ENCODE peak calls at places on chromosome 21, in seven cellular contexts. One of them, this sample, is unnamed.

GRCh38 chr21:15134711-15135110 is 69.9 kb upstream of the NRIP1 start:
- DNase-seq in fibroblast of lung: no peak
- DNase-seq in neural progenitor cell: no peak
- DNase-seq in GM23248: no peak
- DNase-seq in neuronal stem cell: no peak
- DNase-seq in mammary epithelial cell: peak; percentile 26
- DNase-seq in DND-41: no peak
- DNase-seq in this sample: no peak

GRCh38 chr21:33761104-33762036 is 119.1 kb downstream of the ITSN1 start:
- DNase-seq in fibroblast of lung: peak; percentile 97
- DNase-seq in neural progenitor cell: no peak
- DNase-seq in GM23248: peak; percentile 97
- DNase-seq in neuronal stem cell: no peak
- DNase-seq in mammary epithelial cell: peak; percentile 81
- DNase-seq in DND-41: no peak
- DNase-seq in this sample: peak; percentile 93

GRCh38 chr21:25836396-25836795 is 101.6 kb downstream of the GABPA start:
- DNase-seq in fibroblast of lung: peak; percentile 38
- DNase-seq in neural progenitor cell: no peak
- DNase-seq in GM23248: no peak
- DNase-seq in neuronal stem cell: no peak
- DNase-seq in mammary epithelial cell: peak; percentile 69
- DNase-seq in DND-41: no peak
- DNase-seq in this sample: no peak

GRCh38 chr21:22791986-22792560 is 1793.9 kb downstream of the NCAM2 start:
- DNase-seq in fibroblast of lung: peak; percentile 65
- DNase-seq in neural progenitor cell: peak; percentile 72
- DNase-seq in GM23248: peak; percentile 70
- DNase-seq in neuronal stem cell: peak; percentile 39
- DNase-seq in mammary epithelial cell: no peak
- DNase-seq in DND-41: peak; percentile 37
- DNase-seq in this sample: peak; percentile 77

GRCh38 chr21:20486303-20486702 is 511.9 kb upstream of the NCAM2 start:
- DNase-seq in fibroblast of lung: no peak
- DNase-seq in neural progenitor cell: no peak
- DNase-seq in GM23248: no peak
- DNase-seq in neuronal stem cell: no peak
- DNase-seq in mammary epithelial cell: no peak
- DNase-seq in DND-41: no peak
- DNase-seq in this sample: no peak

GRCh38 chr21:20739421-20739820 is 258.8 kb upstream of the NCAM2 start:
- DNase-seq in fibroblast of lung: no peak
- DNase-seq in neural progenitor cell: peak; percentile 7
- DNase-seq in GM23248: no peak
- DNase-seq in neuronal stem cell: no peak
- DNase-seq in mammary epithelial cell: no peak
- DNase-seq in DND-41: peak; percentile 5
- DNase-seq in this sample: peak; percentile 25

GRCh38 chr21:17783816-17784598 is 35.1 kb downstream of the C21orf91 start:
- DNase-seq in fibroblast of lung: no peak
- DNase-seq in neural progenitor cell: no peak
- DNase-seq in GM23248: no peak
- DNase-seq in neuronal stem cell: no peak
- DNase-seq in mammary epithelial cell: no peak
- DNase-seq in DND-41: no peak
- DNase-seq in this sample: no peak

GRCh38 chr21:38590449-38590848 is 92.2 kb upstream of the ERG start:
- DNase-seq in fibroblast of lung: no peak
- DNase-seq in neural progenitor cell: no peak
- DNase-seq in GM23248: no peak
- DNase-seq in neuronal stem cell: no peak
- DNase-seq in mammary epithelial cell: no peak
- DNase-seq in DND-41: no peak
- DNase-seq in this sample: no peak

GRCh38 chr21:33684923-33685560 is 42.7 kb downstream of the ITSN1 start:
- DNase-seq in fibroblast of lung: no peak
- DNase-seq in neural progenitor cell: no peak
- DNase-seq in GM23248: no peak
- DNase-seq in neuronal stem cell: no peak
- DNase-seq in mammary epithelial cell: no peak
- DNase-seq in DND-41: no peak
- DNase-seq in this sample: no peak

GRCh38 chr21:27365394-27365793 is 398.5 kb upstream of the ADAMTS5 start:
- DNase-seq in fibroblast of lung: no peak
- DNase-seq in neural progenitor cell: no peak
- DNase-seq in GM23248: peak; percentile 24
- DNase-seq in neuronal stem cell: no peak
- DNase-seq in mammary epithelial cell: peak; percentile 30
- DNase-seq in DND-41: no peak
- DNase-seq in this sample: peak; percentile 38

GRCh38 chr21:30831194-30831765 is 1.7 kb upstream of the KRTAP7-1 start:
- DNase-seq in fibroblast of lung: no peak
- DNase-seq in neural progenitor cell: peak; percentile 59
- DNase-seq in GM23248: peak; percentile 0
- DNase-seq in neuronal stem cell: peak; percentile 8
- DNase-seq in mammary epithelial cell: peak; percentile 30
- DNase-seq in DND-41: peak; percentile 40
- DNase-seq in this sample: peak; percentile 76

GRCh38 chr21:38434913-38435533 is 63.3 kb downstream of the ERG start:
- DNase-seq in fibroblast of lung: peak; percentile 32
- DNase-seq in neural progenitor cell: no peak
- DNase-seq in GM23248: peak; percentile 83
- DNase-seq in neuronal stem cell: no peak
- DNase-seq in mammary epithelial cell: peak; percentile 75
- DNase-seq in DND-41: no peak
- DNase-seq in this sample: peak; percentile 25

GRCh38 chr21:33987461-33987860 is 71.9 kb upstream of the ATP5PO start:
- DNase-seq in fibroblast of lung: no peak
- DNase-seq in neural progenitor cell: no peak
- DNase-seq in GM23248: no peak
- DNase-seq in neuronal stem cell: no peak
- DNase-seq in mammary epithelial cell: no peak
- DNase-seq in DND-41: no peak
- DNase-seq in this sample: no peak

GRCh38 chr21:33666153-33666552 is 23.9 kb downstream of the ITSN1 start:
- DNase-seq in fibroblast of lung: peak; percentile 42
- DNase-seq in neural progenitor cell: no peak
- DNase-seq in GM23248: peak; percentile 55
- DNase-seq in neuronal stem cell: no peak
- DNase-seq in mammary epithelial cell: no peak
- DNase-seq in DND-41: no peak
- DNase-seq in this sample: no peak

GRCh38 chr21:18493420-18493819 is 89.8 kb upstream of the TMPRSS15 start:
- DNase-seq in fibroblast of lung: peak; percentile 28
- DNase-seq in neural progenitor cell: no peak
- DNase-seq in GM23248: peak; percentile 3
- DNase-seq in neuronal stem cell: no peak
- DNase-seq in mammary epithelial cell: peak; percentile 1
- DNase-seq in DND-41: no peak
- DNase-seq in this sample: peak; percentile 56

GRCh38 chr21:39386194-39386593 is 37.3 kb upstream of the HMGN1 start:
- DNase-seq in fibroblast of lung: peak; percentile 17
- DNase-seq in neural progenitor cell: no peak
- DNase-seq in GM23248: no peak
- DNase-seq in neuronal stem cell: no peak
- DNase-seq in mammary epithelial cell: no peak
- DNase-seq in DND-41: no peak
- DNase-seq in this sample: no peak

GRCh38 chr21:26368591-26368990 is 198.0 kb upstream of the APP start:
- DNase-seq in fibroblast of lung: no peak
- DNase-seq in neural progenitor cell: peak; percentile 5
- DNase-seq in GM23248: no peak
- DNase-seq in neuronal stem cell: no peak
- DNase-seq in mammary epithelial cell: no peak
- DNase-seq in DND-41: no peak
- DNase-seq in this sample: no peak

GRCh38 chr21:38819719-38820147 is 14.0 kb downstream of the ETS2 start:
- DNase-seq in fibroblast of lung: peak; percentile 56
- DNase-seq in neural progenitor cell: no peak
- DNase-seq in GM23248: peak; percentile 68
- DNase-seq in neuronal stem cell: no peak
- DNase-seq in mammary epithelial cell: peak; percentile 72
- DNase-seq in DND-41: no peak
- DNase-seq in this sample: peak; percentile 95

GRCh38 chr21:27339902-27340301 is 373.0 kb upstream of the ADAMTS5 start:
- DNase-seq in fibroblast of lung: peak; percentile 94
- DNase-seq in neural progenitor cell: no peak
- DNase-seq in GM23248: no peak
- DNase-seq in neuronal stem cell: no peak
- DNase-seq in mammary epithelial cell: no peak
- DNase-seq in DND-41: no peak
- DNase-seq in this sample: no peak

GRCh38 chr21:40053007-40053406 is 185.8 kb downstream of the PCP4 start:
- DNase-seq in fibroblast of lung: no peak
- DNase-seq in neural progenitor cell: no peak
- DNase-seq in GM23248: no peak
- DNase-seq in neuronal stem cell: no peak
- DNase-seq in mammary epithelial cell: no peak
- DNase-seq in DND-41: no peak
- DNase-seq in this sample: no peak

GRCh38 chr21:34022557-34023335 is 50.6 kb upstream of the MRPS6 start:
- DNase-seq in fibroblast of lung: no peak
- DNase-seq in neural progenitor cell: peak; percentile 22
- DNase-seq in GM23248: peak; percentile 69
- DNase-seq in neuronal stem cell: no peak
- DNase-seq in mammary epithelial cell: no peak
- DNase-seq in DND-41: peak; percentile 69
- DNase-seq in this sample: peak; percentile 25

GRCh38 chr21:38821959-38822682 is 16.4 kb downstream of the ETS2 start:
- DNase-seq in fibroblast of lung: no peak
- DNase-seq in neural progenitor cell: no peak
- DNase-seq in GM23248: no peak
- DNase-seq in neuronal stem cell: no peak
- DNase-seq in mammary epithelial cell: no peak
- DNase-seq in DND-41: no peak
- DNase-seq in this sample: no peak

GRCh38 chr21:26877015-26877414 is 31.8 kb upstream of the ADAMTS1 start:
- DNase-seq in fibroblast of lung: no peak
- DNase-seq in neural progenitor cell: no peak
- DNase-seq in GM23248: no peak
- DNase-seq in neuronal stem cell: no peak
- DNase-seq in mammary epithelial cell: no peak
- DNase-seq in DND-41: no peak
- DNase-seq in this sample: no peak

DNA sequence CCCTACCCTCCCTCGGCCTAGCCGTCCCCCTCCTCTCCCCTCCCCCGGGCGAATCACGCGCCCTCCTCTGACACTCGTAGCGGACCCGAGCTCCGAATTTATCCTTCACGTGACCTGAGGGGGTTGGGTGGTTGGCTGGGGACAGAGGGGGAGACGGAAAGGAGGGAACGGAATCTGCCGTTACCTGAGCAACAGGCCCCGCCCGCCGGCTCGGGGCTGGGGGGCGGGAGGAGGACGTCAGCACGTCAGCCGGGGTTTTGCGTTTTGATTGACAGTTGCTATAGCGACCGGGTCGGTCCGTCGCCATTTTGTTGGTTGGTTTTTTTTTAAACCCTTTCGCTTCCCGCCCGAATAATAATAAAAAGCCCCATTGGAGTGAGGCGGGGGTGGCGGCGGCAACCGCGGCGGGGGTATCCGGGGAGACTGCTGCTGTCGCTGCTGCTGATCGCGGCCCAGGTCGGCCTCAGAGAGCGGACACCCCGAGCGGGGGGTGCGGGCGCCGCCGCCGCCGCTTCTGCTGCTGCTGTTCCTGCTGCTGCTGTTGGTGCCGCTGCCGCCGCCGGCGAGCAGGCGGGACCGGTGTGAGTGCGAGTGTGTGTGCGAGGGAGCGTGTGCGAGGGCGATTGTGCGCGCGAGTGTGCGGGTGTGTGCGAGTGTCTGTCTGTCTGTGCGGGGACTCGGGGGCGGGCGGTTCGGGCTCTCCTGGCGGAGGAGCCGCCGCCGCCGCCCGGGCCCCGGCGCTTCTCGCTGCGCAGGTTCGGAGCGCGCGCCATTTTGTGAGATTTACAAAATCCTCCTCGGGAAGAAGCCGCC is at the start of gene DYRK1A:
- DNase-seq in fibroblast of lung: peak; percentile 99
- DNase-seq in neural progenitor cell: peak; percentile 100
- DNase-seq in GM23248: peak; percentile 98
- DNase-seq in neuronal stem cell: peak; percentile 99
- DNase-seq in mammary epithelial cell: peak; percentile 99
- DNase-seq in DND-41: peak; percentile 99
- DNase-seq in this sample: peak; percentile 99
- H2AFZ ChIP-seq in fibroblast of lung: peak within 1 kb of the TSS; percentile 45
- H2AFZ ChIP-seq in neural progenitor cell: peak within 1 kb of the TSS; percentile 70
- H2AFZ ChIP-seq in GM23248: peak within 1 kb of the TSS; percentile 82
- H2AFZ ChIP-seq in neuronal stem cell: peak within 1 kb of the TSS; percentile 87
- H2AFZ ChIP-seq in mammary epithelial cell: peak within 1 kb of the TSS; percentile 80
- H2AFZ ChIP-seq in DND-41: peak within 1 kb of the TSS; percentile 85
- H2AFZ ChIP-seq in this sample: peak within 1 kb of the TSS; percentile 77

DNA sequence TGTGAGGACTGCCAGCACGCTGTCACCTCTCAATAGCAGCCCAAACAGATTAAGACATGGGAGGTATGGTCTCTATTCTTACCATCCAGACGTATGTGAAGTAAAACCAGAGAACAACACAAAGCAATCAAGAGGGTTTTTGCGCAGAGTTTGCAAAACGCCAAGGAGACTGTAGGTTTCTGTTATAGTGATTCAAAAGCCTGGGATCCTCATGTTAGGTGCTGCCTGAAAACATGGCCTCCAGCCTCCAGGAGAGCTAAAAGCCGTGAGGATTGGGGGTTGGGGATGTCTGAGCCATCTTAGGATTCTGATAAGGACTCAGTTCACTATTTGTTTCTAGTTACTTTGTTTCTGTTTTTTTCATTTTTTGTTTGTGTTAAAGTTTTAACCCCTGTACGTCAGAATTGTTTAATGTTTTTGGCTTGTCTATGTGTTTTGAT is 4.2 kb upstream of the CCT8 start:
- DNase-seq in fibroblast of lung: peak; percentile 58
- DNase-seq in neural progenitor cell: no peak
- DNase-seq in GM23248: no peak
- DNase-seq in neuronal stem cell: no peak
- DNase-seq in mammary epithelial cell: no peak
- DNase-seq in DND-41: no peak
- DNase-seq in this sample: peak; percentile 26
- H3K9ac ChIP-seq in fibroblast of lung: no peak overlapping the region
- H3K9ac ChIP-seq in neural progenitor cell: no peak overlapping the region
- H3K9ac ChIP-seq in GM23248: peak overlapping the region; percentile 46
- H3K9ac ChIP-seq in neuronal stem cell: no peak overlapping the region
- H3K9ac ChIP-seq in mammary epithelial cell: no peak overlapping the region
- H3K9ac ChIP-seq in DND-41: no peak overlapping the region
- H3K9ac ChIP-seq in this sample: peak overlapping the region; percentile 64

DNA sequence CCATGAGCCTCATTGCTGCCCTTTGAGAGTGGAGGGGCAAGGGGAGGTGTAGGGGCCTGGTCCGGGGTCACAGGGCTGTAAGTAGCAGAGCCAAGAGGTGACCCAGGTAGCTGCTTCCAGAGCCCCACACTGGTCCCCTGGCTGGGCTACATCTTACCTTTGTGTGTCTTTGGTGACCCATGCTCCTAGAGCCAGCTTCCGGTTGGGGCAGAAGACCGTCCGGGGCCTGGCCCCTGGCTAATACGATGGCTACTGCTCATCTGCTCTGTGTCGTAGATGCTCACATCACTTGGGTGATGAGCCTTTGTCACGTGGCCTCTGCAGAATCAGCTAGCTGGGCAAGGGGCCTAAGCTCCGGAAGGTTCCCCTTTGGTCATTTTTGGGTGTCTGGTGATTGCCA is 20.6 kb downstream of the ABCG1 start:
- DNase-seq in fibroblast of lung: no peak
- DNase-seq in neural progenitor cell: no peak
- DNase-seq in GM23248: no peak
- DNase-seq in neuronal stem cell: no peak
- DNase-seq in mammary epithelial cell: no peak
- DNase-seq in DND-41: no peak
- DNase-seq in this sample: no peak
- H3K4me1 ChIP-seq in fibroblast of lung: peaks cover 3% of the 10 kb centered on the region
- H3K4me1 ChIP-seq in neural progenitor cell: peaks cover 27% of the 10 kb centered on the region
- H3K4me1 ChIP-seq in GM23248: no peaks in the 10 kb centered on the region
- H3K4me1 ChIP-seq in neuronal stem cell: peaks cover 7% of the 10 kb centered on the region
- H3K4me1 ChIP-seq in mammary epithelial cell: peaks cover 7% of the 10 kb centered on the region
- H3K4me1 ChIP-seq in DND-41: peaks cover 47% of the 10 kb centered on the region
- H3K4me1 ChIP-seq in this sample: peaks cover 6% of the 10 kb centered on the region

GRCh38 chr21:45698493-45698947 is 55.0 kb downstream of the PCBP3 start:
- DNase-seq in fibroblast of lung: peak; percentile 99
- DNase-seq in neural progenitor cell: no peak
- DNase-seq in GM23248: peak; percentile 94
- DNase-seq in neuronal stem cell: no peak
- DNase-seq in mammary epithelial cell: peak; percentile 89
- DNase-seq in DND-41: no peak
- DNase-seq in this sample: peak; percentile 95
- H2AFZ ChIP-seq in fibroblast of lung: no peak overlapping the region
- H2AFZ ChIP-seq in neural progenitor cell: no peak overlapping the region
- H2AFZ ChIP-seq in GM23248: no peak overlapping the region
- H2AFZ ChIP-seq in neuronal stem cell: no peak overlapping the region
- H2AFZ ChIP-seq in mammary epithelial cell: no peak overlapping the region
- H2AFZ ChIP-seq in DND-41: no peak overlapping the region
- H2AFZ ChIP-seq in this sample: no peak overlapping the region

This sample was measured in PC-3.